ENCODE peak calls at places on chromosome 11, in eight cellular contexts. I is IMR-90, J is uterus, O is Peyer's patch, T is right lobe of liver, Y is ovary, X is transverse colon, W is stomach. D is an unnamed sample.
A peak's percentile ranks its signal among the peaks of the same experiment; 100 is the strongest.

GRCh38 chr11:94486068-94486467 is 7.6 kb downstream of the MRE11 start:
- DNase-seq in J (no peak), Y (no peak), T (no peak), X (no peak), I (no peak), O (no peak), W (no peak), D (no peak)

GRCh38 chr11:3056296-3057068 is 741 bp downstream of the CARS1 start:
- DNase-seq in X (peak; percentile 37), T (peak; percentile 66), I (no peak), J (no peak), W (peak; percentile 54), Y (peak; percentile 48), O (no peak), D (no peak)

GRCh38 chr11:111461460-111462240 is 50.5 kb downstream of the BTG4 start:
- DNase-seq in I (no peak), J (no peak), W (no peak), T (no peak), O (no peak), X (no peak), Y (no peak), D (no peak)

GRCh38 chr11:40882301-40882700 is 577.2 kb downstream of the LRRC4C start:
- DNase-seq in O (no peak), J (no peak), I (no peak), W (no peak), X (no peak), T (no peak), Y (no peak), D (no peak)

GRCh38 chr11:7143908-7144307 is 55.1 kb downstream of the RBMXL2 start:
- DNase-seq in J (no peak), X (no peak), Y (no peak), W (no peak), T (no peak), I (peak; percentile 2), O (no peak), D (no peak)

GRCh38 chr11:118635237-118635591 is 27.8 kb downstream of the PHLDB1 start:
- DNase-seq in O (no peak), X (no peak), T (no peak), W (no peak), I (no peak), Y (no peak), J (no peak), D (no peak)

GRCh38 chr11:107017433-107018227 is 646 bp downstream of the GUCY1A2 start:
- DNase-seq in I (no peak), W (no peak), X (no peak), O (no peak), T (peak; percentile 36), Y (peak; percentile 61), J (peak; percentile 66), D (peak; percentile 47)

GRCh38 chr11:59011672-59012071 is 72.4 kb downstream of the GLYATL1 start:
- DNase-seq in Y (no peak), W (no peak), J (no peak), T (no peak), X (no peak), O (peak; percentile 39), I (no peak), D (no peak)

GRCh38 chr11:3225159-3225758 is 6.6 kb upstream of the MRGPRG start:
- DNase-seq in X (no peak), I (no peak), O (peak; percentile 9), W (no peak), J (no peak), T (no peak), Y (peak; percentile 7), D (peak; percentile 49)

GRCh38 chr11:124115782-124116616 is 749 bp downstream of the VWA5A start:
- DNase-seq in O (no peak), W (peak; percentile 28), Y (peak; percentile 18), I (no peak), J (no peak), X (peak; percentile 43), T (peak; percentile 42), D (no peak)

GRCh38 chr11:64541131-64541530 is 49.9 kb upstream of the SLC22A12 start:
- DNase-seq in Y (no peak), I (no peak), W (no peak), O (no peak), J (no peak), X (no peak), T (no peak), D (no peak)

GRCh38 chr11:34284836-34285235 is 73.0 kb downstream of the ABTB2 start:
- DNase-seq in J (no peak), Y (no peak), T (no peak), I (no peak), O (no peak), W (no peak), X (no peak), D (no peak)

GRCh38 chr11:15580056-15580774 is 465.5 kb downstream of the INSC start:
- DNase-seq in J (no peak), W (no peak), O (no peak), T (no peak), Y (no peak), I (no peak), X (no peak), D (no peak)

GRCh38 chr11:68444566-68444965 is 16.0 kb upstream of the PPP6R3 start:
- DNase-seq in W (no peak), Y (no peak), T (no peak), I (no peak), J (no peak), O (no peak), X (no peak), D (peak; percentile 48)

GRCh38 chr11:17276236-17277023 is at the start of gene NUCB2:
- DNase-seq in W (peak; percentile 98), X (peak; percentile 97), O (peak; percentile 97), Y (peak; percentile 98), I (peak; percentile 93), T (peak; percentile 99), J (peak; percentile 97), D (peak; percentile 99)
- TF ChIP-seq POLR2A in W (no peak), X (peak; percentile 62), O (peak; percentile 65), Y (peak; percentile 69), I (peak; percentile 72), T (peak; percentile 77), J (peak; percentile 85), D (no peak)

GRCh38 chr11:91497847-91498246 is 726.8 kb upstream of the FAT3 start:
- DNase-seq in O (no peak), T (no peak), X (no peak), Y (no peak), J (no peak), I (no peak), W (no peak), D (no peak)

GRCh38 chr11:91489989-91490388 is 734.6 kb upstream of the FAT3 start:
- DNase-seq in I (no peak), Y (no peak), W (no peak), T (no peak), J (no peak), X (no peak), O (no peak), D (no peak)

DNA sequence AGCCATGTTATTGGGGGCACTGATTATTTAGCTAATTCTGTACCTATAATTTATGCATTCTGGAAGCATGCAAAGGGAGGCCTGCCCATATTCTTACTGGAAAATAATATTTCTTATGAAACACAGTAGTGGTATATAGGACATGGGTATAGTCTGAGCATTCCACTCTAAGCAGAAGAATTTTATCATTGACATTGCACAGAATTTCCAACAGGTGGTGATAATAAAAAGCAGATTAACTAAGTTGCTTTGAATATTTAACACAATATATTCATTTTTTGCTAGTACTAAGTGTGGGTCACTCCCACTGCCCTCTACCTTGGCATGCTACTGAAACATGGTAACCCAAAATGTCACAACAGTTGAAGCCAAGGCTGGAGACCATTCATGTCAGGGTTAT is 728.8 kb upstream of the FAT3 start:
- DNase-seq in T (no peak), Y (no peak), O (no peak), X (no peak), I (no peak), J (no peak), W (no peak), D (no peak)
- TF ChIP-seq CTCF in T (peak; percentile 22), Y (no peak), O (no peak), X (no peak), I (no peak), J (no peak), W (no peak), D (no peak)

GRCh38 chr11:70068950-70069349 is 9.2 kb upstream of the ANO1 start:
- DNase-seq in O (no peak), T (no peak), Y (no peak), I (no peak), W (no peak), X (no peak), J (no peak), D (no peak)

GRCh38 chr11:70068345-70068744 is 9.8 kb upstream of the ANO1 start:
- DNase-seq in Y (no peak), I (no peak), T (no peak), J (no peak), X (no peak), W (no peak), O (no peak), D (no peak)

GRCh38 chr11:70066628-70067027 is 11.5 kb upstream of the ANO1 start:
- DNase-seq in J (no peak), O (no peak), T (no peak), Y (no peak), I (no peak), W (no peak), X (no peak), D (no peak)

GRCh38 chr11:70067036-70067435 is 11.1 kb upstream of the ANO1 start:
- DNase-seq in O (no peak), X (no peak), Y (no peak), T (no peak), J (no peak), W (no peak), I (no peak), D (no peak)

DNA sequence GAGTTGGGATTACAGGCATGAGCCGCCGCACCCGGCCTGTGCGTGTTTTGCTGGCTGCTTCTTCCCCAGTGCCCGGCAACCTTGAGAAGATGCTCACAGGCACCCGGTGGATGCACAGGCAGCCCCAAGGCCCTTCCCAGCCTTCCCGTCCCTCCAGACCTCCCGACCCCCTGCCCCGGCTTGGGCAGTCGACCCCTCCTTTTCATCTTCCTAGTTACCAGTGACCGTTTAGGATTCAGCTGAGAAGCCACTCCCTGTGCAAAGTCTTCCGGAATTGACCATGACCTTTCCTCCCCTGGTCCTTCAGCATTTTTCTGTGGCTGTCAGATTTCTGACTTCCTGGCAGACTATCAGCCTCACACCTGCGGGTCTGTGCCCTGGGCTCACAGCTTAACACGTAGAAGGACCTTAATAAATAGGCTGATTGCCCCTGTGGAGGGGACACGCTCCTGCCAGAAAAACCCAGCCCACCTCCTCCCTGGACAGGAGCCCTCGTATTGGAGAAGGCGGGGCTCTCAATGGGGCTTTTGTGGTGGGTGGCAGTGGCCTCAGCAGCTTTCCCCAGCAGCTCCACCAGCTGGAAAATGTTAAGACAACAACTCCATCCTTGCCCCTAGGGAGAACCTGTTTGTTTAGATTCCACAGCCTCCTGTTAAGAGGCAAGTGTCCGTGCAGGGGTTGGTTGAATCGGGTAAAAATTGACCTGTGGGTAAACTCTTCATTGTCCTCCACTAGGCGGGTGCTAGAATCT is 10.4 kb upstream of the ANO1 start:
- DNase-seq in W (no peak), X (no peak), Y (no peak), O (no peak), T (no peak), J (no peak), I (no peak), D (no peak)
- H3K27ac ChIP-seq in W (no peak overlapping the region), X (no peak overlapping the region), Y (no peak overlapping the region), O (no peak overlapping the region), T (no peak overlapping the region), J (no peak overlapping the region), I (no peak overlapping the region), D (no peak overlapping the region)

DNA sequence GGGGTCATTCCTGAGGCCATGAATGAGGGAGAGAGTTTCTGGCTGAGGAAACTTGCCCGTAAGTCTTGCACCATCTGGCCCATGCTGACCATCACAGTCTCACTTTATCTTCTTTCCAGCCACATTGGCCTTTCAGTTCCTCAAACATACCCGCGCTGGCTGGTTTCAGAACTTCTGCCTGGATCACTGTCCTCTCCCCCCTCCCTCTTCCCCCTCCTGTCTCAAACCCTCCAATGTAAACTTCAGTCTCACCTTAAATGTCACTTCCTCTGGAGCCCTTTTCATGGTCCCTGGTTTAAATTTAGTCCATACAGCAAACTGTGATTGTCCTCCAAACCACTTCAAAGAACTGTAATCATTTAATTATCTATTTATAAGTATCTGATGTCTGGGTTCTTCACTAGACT is 3.7 kb upstream of the TMEM109 start:
- DNase-seq in T (no peak), I (no peak), O (peak; percentile 83), J (no peak), Y (no peak), X (peak; percentile 68), W (peak; percentile 27), D (no peak)
- TF ChIP-seq POLR2A in T (no peak), I (no peak), O (no peak), J (no peak), Y (no peak), X (no peak), W (no peak), D (no peak)

D was measured in heart left ventricle.